ENCODE peak calls at places on chromosomes 1 and 21, in nine cellular contexts. R is Peyer's patch; P is NCI-H748 treated with DMSO at 0.1 percent for 48 hours; Q is RPMI7951; C is activated T-cell treated with anti-CD3 and anti-CD28 coated beads for 24 hours; M is mammary epithelial cell; H is sciatic nerve; U is iris pigment epithelial cell; I is CD8-positive, alpha-beta memory T cell. T is an unnamed sample.

GRCh38 chr21:41229527-41230248 is 61.7 kb downstream of the BACE2 start:
- DNase-seq in C (no peak), H (no peak), Q (no peak), R (peak), M (no peak), U (no peak), P (no peak), I (no peak), T (no peak)

GRCh38 chr1:71312545-71312944 is 231.7 kb upstream of the ZRANB2 start:
- DNase-seq in Q (no peak), U (no peak), M (no peak), C (no peak), R (no peak), H (no peak), P (no peak), I (no peak), T (no peak)

GRCh38 chr1:29629814-29630516 is 393.6 kb downstream of the PTPRU start:
- DNase-seq in Q (no peak), P (no peak), I (no peak), C (no peak), M (no peak), H (no peak), U (no peak), R (peak), T (no peak)

GRCh38 chr21:36854391-36854790 is 112.1 kb downstream of the HLCS start:
- DNase-seq in I (peak), U (peak), H (no peak), P (peak), R (no peak), C (peak), Q (no peak), M (no peak), T (no peak)

GRCh38 chr1:180154003-180154324 is 705 bp upstream of the QSOX1 start:
- DNase-seq in C (no peak), U (no peak), Q (no peak), M (no peak), R (no peak), H (no peak), I (no peak), P (no peak), T (no peak)

GRCh38 chr1:38152351-38153082 is 105.9 kb upstream of the POU3F1 start:
- DNase-seq in U (no peak), Q (peak), P (peak), R (no peak), I (no peak), M (peak), C (no peak), H (no peak), T (no peak)

GRCh38 chr1:160108888-160109662 is 6.5 kb upstream of the ATP1A2 start:
- DNase-seq in H (no peak), P (no peak), M (no peak), C (peak), Q (peak), I (peak), U (peak), R (peak), T (peak)

GRCh38 chr1:101216623-101217022 is 20.2 kb upstream of the S1PR1 start:
- DNase-seq in M (peak), H (no peak), Q (no peak), P (peak), U (no peak), I (no peak), R (no peak), C (no peak), T (no peak)

GRCh38 chr1:42379794-42380616 is 587 bp upstream of the RIMKLA start:
- DNase-seq in U (peak), Q (peak), I (peak), H (no peak), R (no peak), C (no peak), M (no peak), P (peak), T (peak)

GRCh38 chr21:42073140-42074099 is 2.3 kb downstream of the UMODL1 start:
- DNase-seq in U (no peak), C (no peak), R (no peak), M (no peak), I (no peak), Q (no peak), H (no peak), P (no peak), T (no peak)

GRCh38 chr1:208601569-208601968 is 357.4 kb upstream of the PLXNA2 start:
- DNase-seq in C (no peak), R (no peak), U (no peak), M (no peak), Q (peak), P (no peak), H (no peak), I (no peak), T (peak)

GRCh38 chr1:61589382-61589765 is 135.6 kb downstream of the TM2D1 start:
- DNase-seq in M (no peak), I (no peak), R (no peak), C (no peak), P (no peak), Q (no peak), U (no peak), H (no peak), T (no peak)

GRCh38 chr1:229148041-229148671 is 122.8 kb upstream of the RAB4A start:
- DNase-seq in U (no peak), M (no peak), I (no peak), C (no peak), R (no peak), P (peak), H (no peak), Q (no peak), T (peak)

GRCh38 chr1:217660353-217661062 is 29.4 kb downstream of the SPATA17 start:
- DNase-seq in P (no peak), H (no peak), I (no peak), U (peak), Q (peak), R (no peak), C (no peak), M (peak), T (peak)

GRCh38 chr1:61743716-61744620 is 1.7 kb downstream of the PATJ start:
- DNase-seq in P (no peak), M (no peak), R (no peak), Q (peak), I (peak), H (no peak), U (no peak), C (no peak), T (peak)

GRCh38 chr1:9192578-9192977 is 42.0 kb upstream of the H6PD start:
- DNase-seq in C (no peak), M (no peak), P (no peak), U (no peak), I (no peak), Q (no peak), H (no peak), R (no peak), T (no peak)